ENCODE peak calls at places on chromosomes 3 and 15, in six cellular contexts. One of them, this sample, is unnamed.

GRCh38 chr3:117230924-117231323 is 521.3 kb downstream of the TUSC7 start:
- DNase-seq in NCI-H774: no peak
- DNase-seq in AG08395: no peak
- DNase-seq in CD4-positive, alpha-beta T cell: no peak
- DNase-seq in astrocyte of the spinal cord: no peak
- DNase-seq in RKO: no peak
- DNase-seq in this sample: no peak

GRCh38 chr15:39685999-39686613 is 96.5 kb downstream of the FSIP1 start:
- DNase-seq in NCI-H774: no peak
- DNase-seq in AG08395: peak
- DNase-seq in CD4-positive, alpha-beta T cell: no peak
- DNase-seq in astrocyte of the spinal cord: peak
- DNase-seq in RKO: peak
- DNase-seq in this sample: peak

GRCh38 chr3:45337839-45338470 is 50.4 kb upstream of the LARS2 start:
- DNase-seq in NCI-H774: no peak
- DNase-seq in AG08395: no peak
- DNase-seq in CD4-positive, alpha-beta T cell: no peak
- DNase-seq in astrocyte of the spinal cord: no peak
- DNase-seq in RKO: no peak
- DNase-seq in this sample: no peak

GRCh38 chr15:44882499-44882968 is 74.0 kb upstream of the TERB2 start:
- DNase-seq in NCI-H774: no peak
- DNase-seq in AG08395: no peak
- DNase-seq in CD4-positive, alpha-beta T cell: no peak
- DNase-seq in astrocyte of the spinal cord: no peak
- DNase-seq in RKO: no peak
- DNase-seq in this sample: no peak

GRCh38 chr3:155912090-155912489 is 41.6 kb downstream of the GMPS start:
- DNase-seq in NCI-H774: no peak
- DNase-seq in AG08395: no peak
- DNase-seq in CD4-positive, alpha-beta T cell: no peak
- DNase-seq in astrocyte of the spinal cord: no peak
- DNase-seq in RKO: no peak
- DNase-seq in this sample: no peak

GRCh38 chr3:42166662-42167300 is 75.6 kb downstream of the TRAK1 start:
- DNase-seq in NCI-H774: no peak
- DNase-seq in AG08395: no peak
- DNase-seq in CD4-positive, alpha-beta T cell: no peak
- DNase-seq in astrocyte of the spinal cord: no peak
- DNase-seq in RKO: no peak
- DNase-seq in this sample: no peak

GRCh38 chr15:89774492-89774891 is 1.6 kb upstream of the MESP2 start:
- DNase-seq in NCI-H774: no peak
- DNase-seq in AG08395: no peak
- DNase-seq in CD4-positive, alpha-beta T cell: no peak
- DNase-seq in astrocyte of the spinal cord: no peak
- DNase-seq in RKO: no peak
- DNase-seq in this sample: no peak

GRCh38 chr3:36597422-36597821 is 166.9 kb downstream of the DCLK3 start:
- DNase-seq in NCI-H774: no peak
- DNase-seq in AG08395: no peak
- DNase-seq in CD4-positive, alpha-beta T cell: no peak
- DNase-seq in astrocyte of the spinal cord: peak
- DNase-seq in RKO: peak
- DNase-seq in this sample: peak

GRCh38 chr15:60591491-60592385 is 112.8 kb upstream of the ICE2 start:
- DNase-seq in NCI-H774: no peak
- DNase-seq in AG08395: peak
- DNase-seq in CD4-positive, alpha-beta T cell: peak
- DNase-seq in astrocyte of the spinal cord: no peak
- DNase-seq in RKO: peak
- DNase-seq in this sample: peak

GRCh38 chr15:71596672-71597071 is 213.7 kb upstream of the NR2E3 start:
- DNase-seq in NCI-H774: no peak
- DNase-seq in AG08395: peak
- DNase-seq in CD4-positive, alpha-beta T cell: no peak
- DNase-seq in astrocyte of the spinal cord: peak
- DNase-seq in RKO: no peak
- DNase-seq in this sample: no peak